ENCODE peak calls at places on chromosomes 16 and 17, in nine cellular contexts. One of them, this sample, is unnamed.
A peak's percentile ranks its signal among the peaks of the same experiment; 100 is the strongest.

GRCh38 chr17:39196820-39197331 is 593 bp downstream of the CACNB1 start:
- DNase-seq in colonic mucosa: peak; percentile 58
- DNase-seq in OCI-LY7: peak; percentile 62
- DNase-seq in epithelial cell of esophagus: no peak
- DNase-seq in mucosa of descending colon: peak; percentile 64
- DNase-seq in PC-9: peak; percentile 64
- DNase-seq in bronchial epithelial cell: no peak
- DNase-seq in heart left ventricle: no peak
- DNase-seq in tibial nerve: no peak
- DNase-seq in this sample: peak; percentile 47

GRCh38 chr16:15885560-15886001 is 2.8 kb downstream of the CEP20 start:
- DNase-seq in colonic mucosa: no peak
- DNase-seq in epithelial cell of esophagus: no peak
- DNase-seq in OCI-LY7: no peak
- DNase-seq in mucosa of descending colon: no peak
- DNase-seq in bronchial epithelial cell: no peak
- DNase-seq in heart left ventricle: no peak
- DNase-seq in tibial nerve: no peak
- DNase-seq in PC-9: no peak
- DNase-seq in this sample: no peak

GRCh38 chr17:40551874-40552768 is 13.2 kb downstream of the CCR7 start:
- DNase-seq in mucosa of descending colon: no peak
- DNase-seq in tibial nerve: peak; percentile 73
- DNase-seq in epithelial cell of esophagus: no peak
- DNase-seq in bronchial epithelial cell: no peak
- DNase-seq in heart left ventricle: peak; percentile 55
- DNase-seq in OCI-LY7: no peak
- DNase-seq in colonic mucosa: peak; percentile 27
- DNase-seq in PC-9: no peak
- DNase-seq in this sample: no peak

GRCh38 chr17:44077595-44077909 is 7.0 kb downstream of the G6PC3 start:
- DNase-seq in epithelial cell of esophagus: no peak
- DNase-seq in colonic mucosa: no peak
- DNase-seq in mucosa of descending colon: no peak
- DNase-seq in PC-9: no peak
- DNase-seq in OCI-LY7: no peak
- DNase-seq in bronchial epithelial cell: no peak
- DNase-seq in tibial nerve: no peak
- DNase-seq in heart left ventricle: no peak
- DNase-seq in this sample: no peak

GRCh38 chr16:3767333-3767977 is 50.1 kb upstream of the TRAP1 start:
- DNase-seq in bronchial epithelial cell: no peak
- DNase-seq in tibial nerve: no peak
- DNase-seq in colonic mucosa: no peak
- DNase-seq in heart left ventricle: no peak
- DNase-seq in epithelial cell of esophagus: no peak
- DNase-seq in mucosa of descending colon: no peak
- DNase-seq in PC-9: no peak
- DNase-seq in OCI-LY7: peak; percentile 24
- DNase-seq in this sample: no peak

GRCh38 chr17:70366421-70366820 is 197.1 kb downstream of the KCNJ2 start:
- DNase-seq in mucosa of descending colon: no peak
- DNase-seq in heart left ventricle: no peak
- DNase-seq in tibial nerve: no peak
- DNase-seq in epithelial cell of esophagus: no peak
- DNase-seq in PC-9: no peak
- DNase-seq in colonic mucosa: no peak
- DNase-seq in bronchial epithelial cell: no peak
- DNase-seq in OCI-LY7: no peak
- DNase-seq in this sample: no peak

GRCh38 chr16:89613101-89613953 is at the start of gene DPEP1:
- DNase-seq in epithelial cell of esophagus: no peak
- DNase-seq in heart left ventricle: no peak
- DNase-seq in mucosa of descending colon: no peak
- DNase-seq in OCI-LY7: no peak
- DNase-seq in colonic mucosa: no peak
- DNase-seq in bronchial epithelial cell: no peak
- DNase-seq in tibial nerve: no peak
- DNase-seq in PC-9: no peak
- DNase-seq in this sample: no peak

GRCh38 chr17:71494045-71494444 is 626.8 kb upstream of the SOX9 start:
- DNase-seq in epithelial cell of esophagus: no peak
- DNase-seq in mucosa of descending colon: no peak
- DNase-seq in tibial nerve: no peak
- DNase-seq in bronchial epithelial cell: no peak
- DNase-seq in PC-9: no peak
- DNase-seq in OCI-LY7: no peak
- DNase-seq in heart left ventricle: no peak
- DNase-seq in colonic mucosa: no peak
- DNase-seq in this sample: no peak

GRCh38 chr16:80824623-80825364 is 20.4 kb upstream of the CDYL2 start:
- DNase-seq in epithelial cell of esophagus: peak; percentile 70
- DNase-seq in mucosa of descending colon: no peak
- DNase-seq in heart left ventricle: no peak
- DNase-seq in colonic mucosa: peak; percentile 29
- DNase-seq in OCI-LY7: peak; percentile 63
- DNase-seq in tibial nerve: peak; percentile 29
- DNase-seq in bronchial epithelial cell: peak; percentile 68
- DNase-seq in PC-9: no peak
- DNase-seq in this sample: no peak

GRCh38 chr16:69106491-69107291 is 1.2 kb downstream of the HAS3 start:
- DNase-seq in OCI-LY7: no peak
- DNase-seq in epithelial cell of esophagus: no peak
- DNase-seq in colonic mucosa: peak; percentile 29
- DNase-seq in bronchial epithelial cell: no peak
- DNase-seq in heart left ventricle: no peak
- DNase-seq in mucosa of descending colon: peak; percentile 52
- DNase-seq in tibial nerve: no peak
- DNase-seq in PC-9: peak; percentile 12
- DNase-seq in this sample: no peak

GRCh38 chr17:66755101-66755943 is 79.6 kb upstream of the CACNG5 start:
- DNase-seq in heart left ventricle: no peak
- DNase-seq in PC-9: no peak
- DNase-seq in colonic mucosa: no peak
- DNase-seq in epithelial cell of esophagus: peak; percentile 75
- DNase-seq in tibial nerve: no peak
- DNase-seq in mucosa of descending colon: peak; percentile 39
- DNase-seq in OCI-LY7: no peak
- DNase-seq in bronchial epithelial cell: peak; percentile 69
- DNase-seq in this sample: no peak

GRCh38 chr17:62193297-62193696 is 128.2 kb upstream of the MED13 start:
- DNase-seq in OCI-LY7: no peak
- DNase-seq in mucosa of descending colon: no peak
- DNase-seq in tibial nerve: no peak
- DNase-seq in bronchial epithelial cell: no peak
- DNase-seq in colonic mucosa: no peak
- DNase-seq in heart left ventricle: no peak
- DNase-seq in PC-9: no peak
- DNase-seq in epithelial cell of esophagus: no peak
- DNase-seq in this sample: no peak

GRCh38 chr17:74180336-74180735 is 23.1 kb upstream of the RPL38 start:
- DNase-seq in epithelial cell of esophagus: no peak
- DNase-seq in PC-9: no peak
- DNase-seq in mucosa of descending colon: no peak
- DNase-seq in heart left ventricle: no peak
- DNase-seq in OCI-LY7: no peak
- DNase-seq in colonic mucosa: no peak
- DNase-seq in bronchial epithelial cell: no peak
- DNase-seq in tibial nerve: no peak
- DNase-seq in this sample: no peak

GRCh38 chr17:47907932-47908562 is 12.0 kb downstream of the SP2 start:
- DNase-seq in heart left ventricle: no peak
- DNase-seq in bronchial epithelial cell: no peak
- DNase-seq in colonic mucosa: no peak
- DNase-seq in mucosa of descending colon: no peak
- DNase-seq in OCI-LY7: no peak
- DNase-seq in PC-9: no peak
- DNase-seq in tibial nerve: no peak
- DNase-seq in epithelial cell of esophagus: no peak
- DNase-seq in this sample: no peak

GRCh38 chr16:56424404-56424765 is 960 bp downstream of the AMFR start:
- DNase-seq in OCI-LY7: no peak
- DNase-seq in PC-9: no peak
- DNase-seq in bronchial epithelial cell: no peak
- DNase-seq in epithelial cell of esophagus: no peak
- DNase-seq in colonic mucosa: no peak
- DNase-seq in tibial nerve: no peak
- DNase-seq in mucosa of descending colon: no peak
- DNase-seq in heart left ventricle: no peak
- DNase-seq in this sample: no peak

GRCh38 chr16:56424791-56425438 is 430 bp downstream of the AMFR start:
- DNase-seq in heart left ventricle: peak; percentile 46
- DNase-seq in OCI-LY7: no peak
- DNase-seq in mucosa of descending colon: peak; percentile 73
- DNase-seq in epithelial cell of esophagus: peak; percentile 17
- DNase-seq in bronchial epithelial cell: no peak
- DNase-seq in colonic mucosa: peak; percentile 37
- DNase-seq in PC-9: no peak
- DNase-seq in tibial nerve: peak; percentile 17
- DNase-seq in this sample: peak; percentile 55

GRCh38 chr16:56426585-56426984 is 1.2 kb upstream of the AMFR start:
- DNase-seq in PC-9: no peak
- DNase-seq in colonic mucosa: no peak
- DNase-seq in epithelial cell of esophagus: peak; percentile 83
- DNase-seq in heart left ventricle: no peak
- DNase-seq in tibial nerve: no peak
- DNase-seq in bronchial epithelial cell: peak; percentile 74
- DNase-seq in OCI-LY7: no peak
- DNase-seq in mucosa of descending colon: no peak
- DNase-seq in this sample: no peak

GRCh38 chr16:56423584-56424403 is 1.6 kb downstream of the AMFR start:
- DNase-seq in mucosa of descending colon: no peak
- DNase-seq in heart left ventricle: no peak
- DNase-seq in colonic mucosa: no peak
- DNase-seq in PC-9: no peak
- DNase-seq in bronchial epithelial cell: no peak
- DNase-seq in OCI-LY7: peak; percentile 62
- DNase-seq in epithelial cell of esophagus: no peak
- DNase-seq in tibial nerve: no peak
- DNase-seq in this sample: no peak

GRCh38 chr16:56425439-56425832 is at the start of gene AMFR:
- DNase-seq in OCI-LY7: peak; percentile 91
- DNase-seq in bronchial epithelial cell: peak; percentile 55
- DNase-seq in epithelial cell of esophagus: peak; percentile 83
- DNase-seq in PC-9: peak; percentile 82
- DNase-seq in tibial nerve: no peak
- DNase-seq in heart left ventricle: peak; percentile 80
- DNase-seq in colonic mucosa: peak; percentile 51
- DNase-seq in mucosa of descending colon: peak; percentile 82
- DNase-seq in this sample: peak; percentile 91
- TF ChIP-seq CTCF in OCI-LY7: peak; percentile 49
- TF ChIP-seq CTCF in bronchial epithelial cell: peak; percentile 28
- TF ChIP-seq CTCF in epithelial cell of esophagus: no peak
- TF ChIP-seq CTCF in PC-9: no peak
- TF ChIP-seq CTCF in tibial nerve: peak; percentile 91
- TF ChIP-seq CTCF in heart left ventricle: peak; percentile 52
- TF ChIP-seq CTCF in colonic mucosa: no peak
- TF ChIP-seq CTCF in mucosa of descending colon: peak; percentile 56
- TF ChIP-seq CTCF in this sample: no peak

GRCh38 chr17:51907041-51907440 is 251.5 kb downstream of the CA10 start:
- DNase-seq in epithelial cell of esophagus: no peak
- DNase-seq in tibial nerve: no peak
- DNase-seq in bronchial epithelial cell: no peak
- DNase-seq in PC-9: no peak
- DNase-seq in mucosa of descending colon: no peak
- DNase-seq in OCI-LY7: no peak
- DNase-seq in colonic mucosa: no peak
- DNase-seq in heart left ventricle: no peak
- DNase-seq in this sample: no peak
- H3K4me3 ChIP-seq in epithelial cell of esophagus: no peak overlapping the region
- H3K4me3 ChIP-seq in tibial nerve: no peak overlapping the region
- H3K4me3 ChIP-seq in bronchial epithelial cell: no peak overlapping the region
- H3K4me3 ChIP-seq in PC-9: no peak overlapping the region
- H3K4me3 ChIP-seq in mucosa of descending colon: no peak overlapping the region
- H3K4me3 ChIP-seq in OCI-LY7: no peak overlapping the region
- H3K4me3 ChIP-seq in colonic mucosa: no peak overlapping the region
- H3K4me3 ChIP-seq in heart left ventricle: no peak overlapping the region
- H3K4me3 ChIP-seq in this sample: no peak overlapping the region

DNA sequence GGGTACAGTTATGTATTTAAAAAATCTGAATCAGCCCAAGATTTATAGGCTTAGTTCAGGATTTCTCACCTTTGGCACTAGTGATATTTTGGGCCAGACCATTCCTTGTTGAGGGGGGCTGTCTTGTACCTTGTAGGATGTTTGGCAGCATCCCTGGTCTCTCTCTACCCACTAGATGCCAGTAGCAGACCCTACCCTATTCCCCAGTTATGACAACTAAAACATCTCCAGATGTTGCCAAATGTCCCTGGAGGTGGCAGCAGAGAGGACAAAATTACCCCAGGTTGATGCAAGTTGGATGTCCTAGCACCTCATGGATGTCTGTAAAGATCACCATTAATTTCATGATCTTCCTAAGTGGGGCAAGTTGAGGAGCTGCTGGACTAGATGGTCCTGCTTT is 45.8 kb downstream of the SYT17 start:
- DNase-seq in heart left ventricle: no peak
- DNase-seq in OCI-LY7: peak; percentile 52
- DNase-seq in bronchial epithelial cell: no peak
- DNase-seq in colonic mucosa: no peak
- DNase-seq in tibial nerve: no peak
- DNase-seq in PC-9: no peak
- DNase-seq in mucosa of descending colon: no peak
- DNase-seq in epithelial cell of esophagus: no peak
- DNase-seq in this sample: no peak
- TF ChIP-seq CTCF in heart left ventricle: no peak
- TF ChIP-seq CTCF in OCI-LY7: peak; percentile 69
- TF ChIP-seq CTCF in bronchial epithelial cell: no peak
- TF ChIP-seq CTCF in colonic mucosa: no peak
- TF ChIP-seq CTCF in tibial nerve: no peak
- TF ChIP-seq CTCF in PC-9: peak; percentile 26
- TF ChIP-seq CTCF in mucosa of descending colon: no peak
- TF ChIP-seq CTCF in epithelial cell of esophagus: no peak
- TF ChIP-seq CTCF in this sample: peak; percentile 18

DNA sequence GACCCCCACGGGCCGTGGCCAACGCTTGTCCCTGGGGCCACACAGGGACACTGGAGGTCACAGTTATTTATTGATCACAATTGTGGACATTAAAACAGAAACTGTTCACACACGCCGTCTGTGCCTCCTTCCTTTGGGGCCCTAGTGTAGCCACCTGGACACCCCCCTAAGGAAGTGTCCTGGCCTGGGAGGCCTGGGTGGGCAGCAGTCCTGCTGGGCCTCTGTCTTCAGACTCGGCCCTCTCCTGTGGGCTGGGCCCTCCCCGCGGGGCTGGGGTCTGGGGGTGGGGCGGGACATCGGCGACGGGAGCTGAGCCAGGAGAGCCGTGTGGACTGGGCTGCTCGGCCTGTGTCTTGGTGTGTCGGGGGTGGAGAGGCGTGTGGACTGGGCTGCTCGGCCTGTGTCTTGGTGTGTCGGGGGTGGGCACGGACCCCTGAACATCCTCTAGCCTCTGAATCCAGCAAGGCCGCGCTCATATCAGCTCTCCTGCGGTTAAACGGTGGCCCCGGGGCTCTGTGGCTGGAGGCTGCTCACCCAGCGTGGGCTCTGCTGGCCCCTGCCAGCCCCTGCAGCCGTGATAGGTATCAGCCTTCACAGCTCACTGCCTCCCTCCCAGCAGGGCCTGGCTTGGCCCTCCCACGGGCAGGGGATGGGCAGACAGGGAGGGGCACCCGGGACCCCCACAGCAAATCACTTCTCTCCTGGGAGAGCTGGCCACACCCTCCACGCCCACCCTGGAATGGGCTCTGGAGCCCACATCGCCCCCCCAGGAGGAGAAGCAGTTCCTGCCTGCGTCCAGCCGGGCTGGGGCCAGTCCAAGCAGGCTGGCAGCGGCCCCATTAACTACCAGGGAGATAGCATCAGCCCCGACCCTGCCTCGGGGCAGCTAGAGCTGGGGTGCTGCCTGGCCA is 1.1 kb upstream of the NHLRC4 start:
- DNase-seq in bronchial epithelial cell: no peak
- DNase-seq in mucosa of descending colon: no peak
- DNase-seq in PC-9: no peak
- DNase-seq in colonic mucosa: no peak
- DNase-seq in epithelial cell of esophagus: no peak
- DNase-seq in OCI-LY7: no peak
- DNase-seq in tibial nerve: no peak
- DNase-seq in heart left ventricle: no peak
- DNase-seq in this sample: no peak
- H3K4me3 ChIP-seq in bronchial epithelial cell: no peak overlapping the region
- H3K4me3 ChIP-seq in mucosa of descending colon: no peak overlapping the region
- H3K4me3 ChIP-seq in PC-9: no peak overlapping the region
- H3K4me3 ChIP-seq in colonic mucosa: no peak overlapping the region
- H3K4me3 ChIP-seq in epithelial cell of esophagus: no peak overlapping the region
- H3K4me3 ChIP-seq in OCI-LY7: no peak overlapping the region
- H3K4me3 ChIP-seq in tibial nerve: no peak overlapping the region
- H3K4me3 ChIP-seq in heart left ventricle: no peak overlapping the region
- H3K4me3 ChIP-seq in this sample: no peak overlapping the region

This sample was measured in GM06990.